ENCODE peak calls at places on chromosomes 1 and 21, in five cellular contexts. One of them, this sample, is unnamed.

GRCh38 chr1:85450832-85451231 is 14.1 kb downstream of the DDAH1 start:
- ATAC-seq in mucosa of descending colon: no peak
- ATAC-seq in CD8-positive, alpha-beta T cell: no peak
- ATAC-seq in naive thymus-derived CD4-positive, alpha-beta T cell: no peak
- ATAC-seq in Right ventricle myocardium superior: no peak
- ATAC-seq in this sample: no peak

GRCh38 chr1:4298333-4298732 is 356.1 kb upstream of the AJAP1 start:
- ATAC-seq in mucosa of descending colon: no peak
- ATAC-seq in CD8-positive, alpha-beta T cell: no peak
- ATAC-seq in naive thymus-derived CD4-positive, alpha-beta T cell: no peak
- ATAC-seq in Right ventricle myocardium superior: no peak
- ATAC-seq in this sample: no peak

GRCh38 chr1:21631944-21632887 is 36.9 kb downstream of the RAP1GAP start:
- ATAC-seq in mucosa of descending colon: peak; percentile 78
- ATAC-seq in CD8-positive, alpha-beta T cell: no peak
- ATAC-seq in naive thymus-derived CD4-positive, alpha-beta T cell: peak; percentile 14
- ATAC-seq in Right ventricle myocardium superior: peak; percentile 45
- ATAC-seq in this sample: no peak

GRCh38 chr1:68358439-68358838 is 91.3 kb downstream of the RPE65 start:
- ATAC-seq in mucosa of descending colon: no peak
- ATAC-seq in CD8-positive, alpha-beta T cell: no peak
- ATAC-seq in naive thymus-derived CD4-positive, alpha-beta T cell: no peak
- ATAC-seq in Right ventricle myocardium superior: peak; percentile 65
- ATAC-seq in this sample: no peak

GRCh38 chr21:42397291-42398129 is 1.7 kb upstream of the TMPRSS3 start:
- ATAC-seq in mucosa of descending colon: no peak
- ATAC-seq in CD8-positive, alpha-beta T cell: no peak
- ATAC-seq in naive thymus-derived CD4-positive, alpha-beta T cell: no peak
- ATAC-seq in Right ventricle myocardium superior: no peak
- ATAC-seq in this sample: no peak

GRCh38 chr1:36990928-36991327 is 43.4 kb downstream of the GRIK3 start:
- ATAC-seq in mucosa of descending colon: no peak
- ATAC-seq in CD8-positive, alpha-beta T cell: no peak
- ATAC-seq in naive thymus-derived CD4-positive, alpha-beta T cell: no peak
- ATAC-seq in Right ventricle myocardium superior: no peak
- ATAC-seq in this sample: no peak

GRCh38 chr1:208475951-208476824 is 232.0 kb upstream of the PLXNA2 start:
- ATAC-seq in mucosa of descending colon: peak; percentile 43
- ATAC-seq in CD8-positive, alpha-beta T cell: no peak
- ATAC-seq in naive thymus-derived CD4-positive, alpha-beta T cell: no peak
- ATAC-seq in Right ventricle myocardium superior: peak; percentile 57
- ATAC-seq in this sample: no peak

GRCh38 chr1:156069490-156070455 is 8.8 kb downstream of the RAB25 start:
- ATAC-seq in mucosa of descending colon: no peak
- ATAC-seq in CD8-positive, alpha-beta T cell: no peak
- ATAC-seq in naive thymus-derived CD4-positive, alpha-beta T cell: no peak
- ATAC-seq in Right ventricle myocardium superior: no peak
- ATAC-seq in this sample: no peak

GRCh38 chr1:200670215-200671118 is 760 bp upstream of the DDX59 start:
- ATAC-seq in mucosa of descending colon: peak; percentile 22
- ATAC-seq in CD8-positive, alpha-beta T cell: peak; percentile 3
- ATAC-seq in naive thymus-derived CD4-positive, alpha-beta T cell: peak; percentile 3
- ATAC-seq in Right ventricle myocardium superior: peak; percentile 18
- ATAC-seq in this sample: peak; percentile 11

GRCh38 chr1:157724537-157725213 is 24.1 kb upstream of the FCRL3 start:
- ATAC-seq in mucosa of descending colon: no peak
- ATAC-seq in CD8-positive, alpha-beta T cell: peak; percentile 65
- ATAC-seq in naive thymus-derived CD4-positive, alpha-beta T cell: no peak
- ATAC-seq in Right ventricle myocardium superior: no peak
- ATAC-seq in this sample: peak; percentile 60

GRCh38 chr1:119701659-119702058 is 10.1 kb upstream of the PHGDH start:
- ATAC-seq in mucosa of descending colon: no peak
- ATAC-seq in CD8-positive, alpha-beta T cell: no peak
- ATAC-seq in naive thymus-derived CD4-positive, alpha-beta T cell: no peak
- ATAC-seq in Right ventricle myocardium superior: no peak
- ATAC-seq in this sample: no peak

GRCh38 chr1:171206956-171207355 is 21.9 kb downstream of the FMO2 start:
- ATAC-seq in mucosa of descending colon: no peak
- ATAC-seq in CD8-positive, alpha-beta T cell: no peak
- ATAC-seq in naive thymus-derived CD4-positive, alpha-beta T cell: no peak
- ATAC-seq in Right ventricle myocardium superior: peak; percentile 36
- ATAC-seq in this sample: no peak

GRCh38 chr1:115116511-115116910 is 27.2 kb upstream of the TSPAN2 start:
- ATAC-seq in mucosa of descending colon: no peak
- ATAC-seq in CD8-positive, alpha-beta T cell: no peak
- ATAC-seq in naive thymus-derived CD4-positive, alpha-beta T cell: no peak
- ATAC-seq in Right ventricle myocardium superior: no peak
- ATAC-seq in this sample: no peak

GRCh38 chr1:217924924-217925323 is 293.8 kb downstream of the SPATA17 start:
- ATAC-seq in mucosa of descending colon: no peak
- ATAC-seq in CD8-positive, alpha-beta T cell: no peak
- ATAC-seq in naive thymus-derived CD4-positive, alpha-beta T cell: no peak
- ATAC-seq in Right ventricle myocardium superior: no peak
- ATAC-seq in this sample: no peak

GRCh38 chr1:66247415-66248208 is 286.3 kb upstream of the SGIP1 start:
- ATAC-seq in mucosa of descending colon: peak; percentile 11
- ATAC-seq in CD8-positive, alpha-beta T cell: peak; percentile 52
- ATAC-seq in naive thymus-derived CD4-positive, alpha-beta T cell: no peak
- ATAC-seq in Right ventricle myocardium superior: no peak
- ATAC-seq in this sample: peak; percentile 80

GRCh38 chr1:8324176-8324810 is 6.4 kb downstream of the SLC45A1 start:
- ATAC-seq in mucosa of descending colon: no peak
- ATAC-seq in CD8-positive, alpha-beta T cell: no peak
- ATAC-seq in naive thymus-derived CD4-positive, alpha-beta T cell: no peak
- ATAC-seq in Right ventricle myocardium superior: no peak
- ATAC-seq in this sample: no peak

GRCh38 chr1:206469411-206469932 is 804 bp upstream of the IKBKE start:
- ATAC-seq in mucosa of descending colon: peak; percentile 75
- ATAC-seq in CD8-positive, alpha-beta T cell: no peak
- ATAC-seq in naive thymus-derived CD4-positive, alpha-beta T cell: peak; percentile 26
- ATAC-seq in Right ventricle myocardium superior: no peak
- ATAC-seq in this sample: no peak

GRCh38 chr1:21046132-21046531 is 130.6 kb downstream of the EIF4G3 start:
- ATAC-seq in mucosa of descending colon: peak; percentile 36
- ATAC-seq in CD8-positive, alpha-beta T cell: no peak
- ATAC-seq in naive thymus-derived CD4-positive, alpha-beta T cell: no peak
- ATAC-seq in Right ventricle myocardium superior: no peak
- ATAC-seq in this sample: no peak

GRCh38 chr1:73761559-73761958 is 436.4 kb downstream of the LRRIQ3 start:
- ATAC-seq in mucosa of descending colon: no peak
- ATAC-seq in CD8-positive, alpha-beta T cell: no peak
- ATAC-seq in naive thymus-derived CD4-positive, alpha-beta T cell: no peak
- ATAC-seq in Right ventricle myocardium superior: no peak
- ATAC-seq in this sample: no peak

GRCh38 chr1:46394108-46394871 is at the start of gene FAAH:
- ATAC-seq in mucosa of descending colon: peak; percentile 94
- ATAC-seq in CD8-positive, alpha-beta T cell: peak; percentile 80
- ATAC-seq in naive thymus-derived CD4-positive, alpha-beta T cell: peak; percentile 83
- ATAC-seq in Right ventricle myocardium superior: peak; percentile 87
- ATAC-seq in this sample: peak; percentile 37

GRCh38 chr1:33130297-33130696 is 49.3 kb downstream of the AZIN2 start:
- ATAC-seq in mucosa of descending colon: no peak
- ATAC-seq in CD8-positive, alpha-beta T cell: no peak
- ATAC-seq in naive thymus-derived CD4-positive, alpha-beta T cell: no peak
- ATAC-seq in Right ventricle myocardium superior: no peak
- ATAC-seq in this sample: peak; percentile 66

GRCh38 chr1:181131255-181131901 is 42.9 kb downstream of the IER5 start:
- ATAC-seq in mucosa of descending colon: no peak
- ATAC-seq in CD8-positive, alpha-beta T cell: no peak
- ATAC-seq in naive thymus-derived CD4-positive, alpha-beta T cell: no peak
- ATAC-seq in Right ventricle myocardium superior: no peak
- ATAC-seq in this sample: no peak

GRCh38 chr1:63775418-63776127 is 1.8 kb downstream of the ROR1 start:
- ATAC-seq in mucosa of descending colon: no peak
- ATAC-seq in CD8-positive, alpha-beta T cell: no peak
- ATAC-seq in naive thymus-derived CD4-positive, alpha-beta T cell: no peak
- ATAC-seq in Right ventricle myocardium superior: no peak
- ATAC-seq in this sample: no peak

GRCh38 chr1:119688810-119689209 is 22.9 kb upstream of the PHGDH start:
- ATAC-seq in mucosa of descending colon: no peak
- ATAC-seq in CD8-positive, alpha-beta T cell: no peak
- ATAC-seq in naive thymus-derived CD4-positive, alpha-beta T cell: no peak
- ATAC-seq in Right ventricle myocardium superior: no peak
- ATAC-seq in this sample: no peak

GRCh38 chr1:163703794-163704193 is 382.0 kb downstream of the NUF2 start:
- ATAC-seq in mucosa of descending colon: no peak
- ATAC-seq in CD8-positive, alpha-beta T cell: no peak
- ATAC-seq in naive thymus-derived CD4-positive, alpha-beta T cell: no peak
- ATAC-seq in Right ventricle myocardium superior: no peak
- ATAC-seq in this sample: no peak

GRCh38 chr1:169044971-169045370 is 61.5 kb upstream of the ATP1B1 start:
- ATAC-seq in mucosa of descending colon: no peak
- ATAC-seq in CD8-positive, alpha-beta T cell: no peak
- ATAC-seq in naive thymus-derived CD4-positive, alpha-beta T cell: no peak
- ATAC-seq in Right ventricle myocardium superior: no peak
- ATAC-seq in this sample: no peak

GRCh38 chr1:231053493-231054162 is 13.6 kb upstream of the FAM89A start:
- ATAC-seq in mucosa of descending colon: peak; percentile 56
- ATAC-seq in CD8-positive, alpha-beta T cell: no peak
- ATAC-seq in naive thymus-derived CD4-positive, alpha-beta T cell: no peak
- ATAC-seq in Right ventricle myocardium superior: peak; percentile 55
- ATAC-seq in this sample: peak; percentile 71

GRCh38 chr1:119564548-119564947 is 57.5 kb downstream of the HSD3B1 start:
- ATAC-seq in mucosa of descending colon: no peak
- ATAC-seq in CD8-positive, alpha-beta T cell: no peak
- ATAC-seq in naive thymus-derived CD4-positive, alpha-beta T cell: no peak
- ATAC-seq in Right ventricle myocardium superior: no peak
- ATAC-seq in this sample: peak; percentile 46

GRCh38 chr1:103353391-103353790 is 172.1 kb upstream of the RNPC3 start:
- ATAC-seq in mucosa of descending colon: no peak
- ATAC-seq in CD8-positive, alpha-beta T cell: no peak
- ATAC-seq in naive thymus-derived CD4-positive, alpha-beta T cell: no peak
- ATAC-seq in Right ventricle myocardium superior: no peak
- ATAC-seq in this sample: no peak

GRCh38 chr1:45922374-45922773 is 119.0 kb downstream of the MAST2 start:
- ATAC-seq in mucosa of descending colon: no peak
- ATAC-seq in CD8-positive, alpha-beta T cell: no peak
- ATAC-seq in naive thymus-derived CD4-positive, alpha-beta T cell: no peak
- ATAC-seq in Right ventricle myocardium superior: peak; percentile 89
- ATAC-seq in this sample: no peak

GRCh38 chr1:10829067-10829818 is 32.8 kb upstream of the CASZ1 start:
- ATAC-seq in mucosa of descending colon: no peak
- ATAC-seq in CD8-positive, alpha-beta T cell: no peak
- ATAC-seq in naive thymus-derived CD4-positive, alpha-beta T cell: no peak
- ATAC-seq in Right ventricle myocardium superior: no peak
- ATAC-seq in this sample: no peak

GRCh38 chr1:54564312-54565112 is 16.5 kb downstream of the ACOT11 start:
- ATAC-seq in mucosa of descending colon: peak; percentile 96
- ATAC-seq in CD8-positive, alpha-beta T cell: no peak
- ATAC-seq in naive thymus-derived CD4-positive, alpha-beta T cell: no peak
- ATAC-seq in Right ventricle myocardium superior: peak; percentile 5
- ATAC-seq in this sample: no peak